ENCODE peak calls at places on chromosomes 13 and 19, in four cellular contexts. H is pancreas, B is right lobe of liver, T is neural progenitor cell. D is an unnamed sample.

GRCh38 chr13:90027409-90027808 is 1320.1 kb upstream of the MIR17HG start:
- DNase-seq in H (no peak), T (no peak), B (no peak), D (no peak)

GRCh38 chr13:41465215-41465907 is 8.0 kb downstream of the RGCC start:
- DNase-seq in H (no peak), T (no peak), B (peak; percentile 63), D (peak; percentile 85)

GRCh38 chr13:49357694-49358093 is 86.2 kb downstream of the CAB39L start:
- DNase-seq in H (no peak), T (no peak), B (no peak), D (no peak)

GRCh38 chr19:36686365-36687213 is 823 bp upstream of the ZNF567 start:
- DNase-seq in B (peak; percentile 30), T (peak; percentile 19), H (peak; percentile 27), D (no peak)

GRCh38 chr13:46171739-46172138 is 10.2 kb downstream of the LCP1 start:
- DNase-seq in B (no peak), H (no peak), T (no peak), D (no peak)

GRCh38 chr13:105083986-105084385 is 1451.5 kb downstream of the EFNB2 start:
- DNase-seq in B (no peak), T (no peak), H (no peak), D (no peak)

GRCh38 chr19:2603320-2603719 is 99.2 kb downstream of the GNG7 start:
- DNase-seq in T (peak; percentile 58), B (no peak), H (no peak), D (no peak)

GRCh38 chr13:27928805-27929753 is 9.3 kb downstream of the PDX1 start:
- DNase-seq in T (no peak), B (no peak), H (peak; percentile 23), D (no peak)

GRCh38 chr19:49347835-49348234 is 12.6 kb downstream of the CD37 start:
- DNase-seq in H (peak; percentile 48), B (no peak), T (peak; percentile 72), D (no peak)

GRCh38 chr13:109858319-109858718 is 71.9 kb upstream of the IRS2 start:
- DNase-seq in B (no peak), T (no peak), H (no peak), D (no peak)

GRCh38 chr13:109385161-109385560 is 401.2 kb downstream of the IRS2 start:
- DNase-seq in B (no peak), H (no peak), T (no peak), D (no peak)

GRCh38 chr13:80313668-80314278 is 27.2 kb downstream of the SPRY2 start:
- DNase-seq in T (no peak), H (no peak), B (no peak), D (no peak)

GRCh38 chr13:48333976-48334375 is 30.4 kb downstream of the RB1 start:
- DNase-seq in B (no peak), H (no peak), T (no peak), D (no peak)

GRCh38 chr13:76000131-76000530 is 364.0 kb downstream of the LMO7 start:
- DNase-seq in H (no peak), B (no peak), T (no peak), D (no peak)

GRCh38 chr13:98462946-98463345 is 114.0 kb downstream of the STK24 start:
- DNase-seq in B (no peak), T (no peak), H (no peak), D (no peak)

GRCh38 chr19:19464339-19465098 is 50.8 kb downstream of the TSSK6 start:
- DNase-seq in B (no peak), T (peak; percentile 83), H (peak; percentile 67), D (no peak)
- H3K27ac ChIP-seq in B (no peak overlapping the region), T (peak overlapping the region; percentile 83), H (peak overlapping the region; percentile 77), D (no peak overlapping the region)

GRCh38 chr19:5291588-5292193 is 48.9 kb downstream of the PTPRS start:
- DNase-seq in B (no peak), H (no peak), T (no peak), D (no peak)
- H3K27ac ChIP-seq in B (no peak overlapping the region), H (no peak overlapping the region), T (no peak overlapping the region), D (no peak overlapping the region)

GRCh38 chr19:46924874-46925547 is 64.2 kb downstream of the ARHGAP35 start:
- DNase-seq in B (no peak), H (peak; percentile 19), T (no peak), D (no peak)
- H3K27ac ChIP-seq in B (peak overlapping the region; percentile 64), H (no peak overlapping the region), T (peak overlapping the region; percentile 34), D (no peak overlapping the region)

GRCh38 chr13:43986395-43986794 is 106.7 kb downstream of the LACC1 start:
- DNase-seq in T (no peak), H (no peak), B (no peak), D (no peak)
- H3K27ac ChIP-seq in T (no peak overlapping the region), H (no peak overlapping the region), B (no peak overlapping the region), D (no peak overlapping the region)

GRCh38 chr19:13866463-13867046 is 10.4 kb upstream of the NANOS3 start:
- DNase-seq in H (no peak), T (no peak), B (no peak), D (no peak)
- H3K27ac ChIP-seq in H (no peak overlapping the region), T (no peak overlapping the region), B (no peak overlapping the region), D (no peak overlapping the region)

GRCh38 chr13:95276119-95276505 is 25.1 kb downstream of the ABCC4 start:
- DNase-seq in T (no peak), H (no peak), B (no peak), D (no peak)

GRCh38 chr13:95275322-95276118 is 25.7 kb downstream of the ABCC4 start:
- DNase-seq in B (no peak), H (no peak), T (no peak), D (no peak)

GRCh38 chr13:95281258-95281602 is 20.0 kb downstream of the ABCC4 start:
- DNase-seq in H (no peak), T (no peak), B (no peak), D (no peak)
- H3K27ac ChIP-seq in H (no peak overlapping the region), T (no peak overlapping the region), B (no peak overlapping the region), D (no peak overlapping the region)

GRCh38 chr19:4971424-4971793 is 2.5 kb downstream of the KDM4B start:
- DNase-seq in B (peak; percentile 68), H (no peak), T (no peak), D (no peak)

GRCh38 chr19:4970558-4971423 is 1.9 kb downstream of the KDM4B start:
- DNase-seq in B (peak; percentile 57), T (peak; percentile 65), H (peak; percentile 40), D (no peak)

GRCh38 chr19:4972509-4973230 is 3.8 kb downstream of the KDM4B start:
- DNase-seq in B (no peak), H (no peak), T (no peak), D (no peak)

GRCh38 chr19:4969772-4970531 is 1.0 kb downstream of the KDM4B start:
- DNase-seq in B (no peak), T (peak; percentile 31), H (no peak), D (no peak)

DNA sequence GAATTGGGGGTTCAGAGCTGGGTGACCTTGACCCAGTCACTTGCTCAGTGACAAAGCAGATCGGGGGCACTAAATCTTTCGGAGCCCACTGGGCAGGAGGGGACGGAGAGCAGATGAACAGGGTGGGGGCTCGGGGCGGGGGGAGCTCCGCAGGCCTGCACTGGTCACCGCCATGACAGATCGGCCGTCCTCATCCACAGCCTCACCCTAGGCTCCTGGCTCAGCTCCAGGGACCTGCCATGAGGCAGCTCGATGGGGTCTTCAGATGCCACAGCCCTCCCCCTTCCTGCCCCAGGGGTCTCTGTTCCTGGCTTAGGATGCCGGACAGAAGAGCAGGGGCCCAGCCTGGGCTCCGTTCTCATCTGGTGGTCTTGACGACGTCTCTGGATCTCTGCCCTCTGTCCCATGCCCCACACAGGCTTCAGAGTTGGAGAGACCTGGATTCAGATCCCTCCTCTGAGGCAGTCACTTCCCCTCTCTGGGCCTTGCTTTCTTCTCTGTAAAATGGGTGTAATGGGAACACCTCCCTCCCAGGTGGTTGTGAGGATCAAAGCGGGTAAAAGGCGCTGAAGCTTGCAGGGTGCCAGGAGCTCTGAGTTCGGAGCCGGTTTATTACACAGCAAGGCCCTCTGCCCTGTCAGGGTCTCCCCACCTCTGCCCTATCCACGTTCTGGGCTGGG is 3.0 kb downstream of the KDM4B start:
- DNase-seq in T (no peak), H (no peak), B (no peak), D (no peak)
- H3K27ac ChIP-seq in T (no peak overlapping the region), H (no peak overlapping the region), B (peak overlapping the region; percentile 6), D (no peak overlapping the region)

GRCh38 chr19:16497042-16497441 is 848 bp downstream of the C19orf44 start:
- DNase-seq in B (no peak), H (no peak), T (no peak), D (no peak)
- H3K27ac ChIP-seq in B (no peak overlapping the region), H (no peak overlapping the region), T (no peak overlapping the region), D (no peak overlapping the region)

DNA sequence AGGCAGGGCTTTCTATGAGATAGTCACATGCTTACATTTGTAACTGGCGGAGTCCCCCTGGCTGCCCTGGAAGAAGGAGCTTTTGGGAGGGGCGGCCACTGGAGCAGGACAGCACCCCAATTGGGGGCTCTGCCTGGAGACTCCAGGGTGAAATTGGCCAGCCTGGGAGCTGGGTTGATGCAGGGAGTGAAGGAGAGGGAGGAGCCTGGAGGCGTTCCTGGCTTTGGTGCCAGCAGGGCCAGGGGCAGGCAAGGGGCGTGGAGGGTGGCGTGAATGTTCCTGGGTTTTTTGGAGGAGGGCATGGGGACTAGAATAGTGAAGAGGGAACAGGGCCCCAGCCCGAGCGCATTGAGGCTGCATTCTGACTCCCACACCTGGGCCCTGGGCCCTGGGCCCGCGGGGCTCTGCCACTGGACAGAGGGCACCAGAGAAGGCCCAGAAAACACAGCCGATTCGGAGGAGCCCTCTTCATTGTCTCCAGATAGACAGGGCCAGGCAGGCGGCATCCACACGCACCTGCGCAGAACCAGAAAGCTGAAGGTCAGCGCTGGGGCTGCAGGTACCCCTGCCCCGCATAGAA is 29.5 kb downstream of the COMP start:
- DNase-seq in B (no peak), T (no peak), H (no peak), D (no peak)
- H3K27ac ChIP-seq in B (no peak overlapping the region), T (no peak overlapping the region), H (peak overlapping the region; percentile 64), D (no peak overlapping the region)

GRCh38 chr13:29683041-29683440 is 87.6 kb upstream of the SLC7A1 start:
- DNase-seq in H (no peak), T (no peak), B (no peak), D (no peak)

GRCh38 chr13:29681859-29682258 is 86.4 kb upstream of the SLC7A1 start:
- DNase-seq in H (no peak), B (no peak), T (no peak), D (no peak)

GRCh38 chr13:29688193-29688592 is 92.7 kb upstream of the SLC7A1 start:
- DNase-seq in T (no peak), H (no peak), B (no peak), D (no peak)

GRCh38 chr13:29679357-29680050 is 84.0 kb upstream of the SLC7A1 start:
- DNase-seq in H (peak; percentile 34), T (no peak), B (peak; percentile 58), D (no peak)

GRCh38 chr13:29684441-29684840 is 89.0 kb upstream of the SLC7A1 start:
- DNase-seq in H (no peak), B (no peak), T (no peak), D (no peak)
- H3K27ac ChIP-seq in H (no peak overlapping the region), B (no peak overlapping the region), T (no peak overlapping the region), D (no peak overlapping the region)